ENCODE peak calls at places on chromosomes 6 and 20, in seven cellular contexts. One of them, this sample, is unnamed.

GRCh38 chr20:43955244-43956191 is 40.9 kb downstream of the TOX2 start:
- DNase-seq in left ventricle myocardium inferior: no peak
- DNase-seq in tibial nerve: peak; percentile 16
- DNase-seq in body of pancreas: no peak
- DNase-seq in neural progenitor cell: no peak
- DNase-seq in right lobe of liver: no peak
- DNase-seq in ascending aorta: no peak
- DNase-seq in this sample: no peak

GRCh38 chr6:35305117-35305516 is 7.5 kb downstream of the DEF6 start:
- DNase-seq in left ventricle myocardium inferior: no peak
- DNase-seq in tibial nerve: no peak
- DNase-seq in body of pancreas: no peak
- DNase-seq in neural progenitor cell: no peak
- DNase-seq in right lobe of liver: no peak
- DNase-seq in ascending aorta: no peak
- DNase-seq in this sample: no peak

GRCh38 chr6:18389479-18389878 is 2.3 kb downstream of the RNF144B start:
- DNase-seq in left ventricle myocardium inferior: no peak
- DNase-seq in tibial nerve: no peak
- DNase-seq in body of pancreas: no peak
- DNase-seq in neural progenitor cell: no peak
- DNase-seq in right lobe of liver: no peak
- DNase-seq in ascending aorta: no peak
- DNase-seq in this sample: no peak

GRCh38 chr6:36769161-36769675 is 70.0 kb downstream of the CPNE5 start:
- DNase-seq in left ventricle myocardium inferior: peak; percentile 30
- DNase-seq in tibial nerve: no peak
- DNase-seq in body of pancreas: no peak
- DNase-seq in neural progenitor cell: peak; percentile 34
- DNase-seq in right lobe of liver: no peak
- DNase-seq in ascending aorta: no peak
- DNase-seq in this sample: no peak

GRCh38 chr6:87700351-87700728 is 1.7 kb downstream of the AKIRIN2 start:
- DNase-seq in left ventricle myocardium inferior: no peak
- DNase-seq in tibial nerve: no peak
- DNase-seq in body of pancreas: no peak
- DNase-seq in neural progenitor cell: no peak
- DNase-seq in right lobe of liver: no peak
- DNase-seq in ascending aorta: no peak
- DNase-seq in this sample: no peak

GRCh38 chr20:12825180-12825579 is 183.6 kb upstream of the SPTLC3 start:
- DNase-seq in left ventricle myocardium inferior: no peak
- DNase-seq in tibial nerve: no peak
- DNase-seq in body of pancreas: no peak
- DNase-seq in neural progenitor cell: no peak
- DNase-seq in right lobe of liver: no peak
- DNase-seq in ascending aorta: no peak
- DNase-seq in this sample: no peak

GRCh38 chr6:132053523-132053922 is 102.4 kb upstream of the CCN2 start:
- DNase-seq in left ventricle myocardium inferior: no peak
- DNase-seq in tibial nerve: no peak
- DNase-seq in body of pancreas: no peak
- DNase-seq in neural progenitor cell: no peak
- DNase-seq in right lobe of liver: no peak
- DNase-seq in ascending aorta: no peak
- DNase-seq in this sample: no peak

GRCh38 chr6:68919537-68919936 is 284.5 kb downstream of the ADGRB3 start:
- DNase-seq in left ventricle myocardium inferior: no peak
- DNase-seq in tibial nerve: no peak
- DNase-seq in body of pancreas: no peak
- DNase-seq in neural progenitor cell: no peak
- DNase-seq in right lobe of liver: no peak
- DNase-seq in ascending aorta: no peak
- DNase-seq in this sample: no peak

GRCh38 chr6:26285143-26286134 is 79.6 kb upstream of the BTN3A2 start:
- DNase-seq in left ventricle myocardium inferior: peak; percentile 95
- DNase-seq in tibial nerve: peak; percentile 100
- DNase-seq in body of pancreas: peak; percentile 95
- DNase-seq in neural progenitor cell: peak; percentile 99
- DNase-seq in right lobe of liver: peak; percentile 95
- DNase-seq in ascending aorta: peak; percentile 99
- DNase-seq in this sample: peak; percentile 99

GRCh38 chr6:168385380-168385779 is 55.6 kb upstream of the SMOC2 start:
- DNase-seq in left ventricle myocardium inferior: no peak
- DNase-seq in tibial nerve: no peak
- DNase-seq in body of pancreas: no peak
- DNase-seq in neural progenitor cell: no peak
- DNase-seq in right lobe of liver: no peak
- DNase-seq in ascending aorta: no peak
- DNase-seq in this sample: no peak

GRCh38 chr6:111691345-111692225 is 85.9 kb upstream of the TRAF3IP2 start:
- DNase-seq in left ventricle myocardium inferior: no peak
- DNase-seq in tibial nerve: no peak
- DNase-seq in body of pancreas: no peak
- DNase-seq in neural progenitor cell: no peak
- DNase-seq in right lobe of liver: no peak
- DNase-seq in ascending aorta: no peak
- DNase-seq in this sample: no peak

GRCh38 chr20:36666181-36666740 is 20.3 kb upstream of the SLA2 start:
- DNase-seq in left ventricle myocardium inferior: no peak
- DNase-seq in tibial nerve: no peak
- DNase-seq in body of pancreas: no peak
- DNase-seq in neural progenitor cell: no peak
- DNase-seq in right lobe of liver: no peak
- DNase-seq in ascending aorta: no peak
- DNase-seq in this sample: no peak

GRCh38 chr6:40413231-40413755 is 173.9 kb downstream of the LRFN2 start:
- DNase-seq in left ventricle myocardium inferior: no peak
- DNase-seq in tibial nerve: no peak
- DNase-seq in body of pancreas: no peak
- DNase-seq in neural progenitor cell: no peak
- DNase-seq in right lobe of liver: no peak
- DNase-seq in ascending aorta: no peak
- DNase-seq in this sample: peak; percentile 90

GRCh38 chr20:48846516-48847492 is 19.0 kb upstream of the PREX1 start:
- DNase-seq in left ventricle myocardium inferior: no peak
- DNase-seq in tibial nerve: no peak
- DNase-seq in body of pancreas: no peak
- DNase-seq in neural progenitor cell: peak; percentile 54
- DNase-seq in right lobe of liver: no peak
- DNase-seq in ascending aorta: no peak
- DNase-seq in this sample: no peak

GRCh38 chr6:31640612-31641011 is 11.8 kb downstream of the BAG6 start:
- DNase-seq in left ventricle myocardium inferior: no peak
- DNase-seq in tibial nerve: no peak
- DNase-seq in body of pancreas: no peak
- DNase-seq in neural progenitor cell: no peak
- DNase-seq in right lobe of liver: no peak
- DNase-seq in ascending aorta: no peak
- DNase-seq in this sample: no peak

GRCh38 chr6:31636698-31637596 is 15.5 kb downstream of the BAG6 start:
- DNase-seq in left ventricle myocardium inferior: no peak
- DNase-seq in tibial nerve: no peak
- DNase-seq in body of pancreas: no peak
- DNase-seq in neural progenitor cell: no peak
- DNase-seq in right lobe of liver: no peak
- DNase-seq in ascending aorta: no peak
- DNase-seq in this sample: peak; percentile 76

GRCh38 chr6:31641370-31641769 is 11.1 kb downstream of the BAG6 start:
- DNase-seq in left ventricle myocardium inferior: no peak
- DNase-seq in tibial nerve: no peak
- DNase-seq in body of pancreas: no peak
- DNase-seq in neural progenitor cell: no peak
- DNase-seq in right lobe of liver: no peak
- DNase-seq in ascending aorta: no peak
- DNase-seq in this sample: no peak

GRCh38 chr6:31639043-31639442 is 13.4 kb downstream of the BAG6 start:
- DNase-seq in left ventricle myocardium inferior: no peak
- DNase-seq in tibial nerve: no peak
- DNase-seq in body of pancreas: no peak
- DNase-seq in neural progenitor cell: no peak
- DNase-seq in right lobe of liver: no peak
- DNase-seq in ascending aorta: no peak
- DNase-seq in this sample: no peak

GRCh38 chr6:31639449-31639861 is 13.0 kb downstream of the BAG6 start:
- DNase-seq in left ventricle myocardium inferior: no peak
- DNase-seq in tibial nerve: no peak
- DNase-seq in body of pancreas: no peak
- DNase-seq in neural progenitor cell: no peak
- DNase-seq in right lobe of liver: no peak
- DNase-seq in ascending aorta: no peak
- DNase-seq in this sample: no peak
- H3K27ac ChIP-seq in left ventricle myocardium inferior: no peak overlapping the region
- H3K27ac ChIP-seq in tibial nerve: no peak overlapping the region
- H3K27ac ChIP-seq in body of pancreas: no peak overlapping the region
- H3K27ac ChIP-seq in neural progenitor cell: no peak overlapping the region
- H3K27ac ChIP-seq in right lobe of liver: no peak overlapping the region
- H3K27ac ChIP-seq in ascending aorta: no peak overlapping the region
- H3K27ac ChIP-seq in this sample: no peak overlapping the region

DNA sequence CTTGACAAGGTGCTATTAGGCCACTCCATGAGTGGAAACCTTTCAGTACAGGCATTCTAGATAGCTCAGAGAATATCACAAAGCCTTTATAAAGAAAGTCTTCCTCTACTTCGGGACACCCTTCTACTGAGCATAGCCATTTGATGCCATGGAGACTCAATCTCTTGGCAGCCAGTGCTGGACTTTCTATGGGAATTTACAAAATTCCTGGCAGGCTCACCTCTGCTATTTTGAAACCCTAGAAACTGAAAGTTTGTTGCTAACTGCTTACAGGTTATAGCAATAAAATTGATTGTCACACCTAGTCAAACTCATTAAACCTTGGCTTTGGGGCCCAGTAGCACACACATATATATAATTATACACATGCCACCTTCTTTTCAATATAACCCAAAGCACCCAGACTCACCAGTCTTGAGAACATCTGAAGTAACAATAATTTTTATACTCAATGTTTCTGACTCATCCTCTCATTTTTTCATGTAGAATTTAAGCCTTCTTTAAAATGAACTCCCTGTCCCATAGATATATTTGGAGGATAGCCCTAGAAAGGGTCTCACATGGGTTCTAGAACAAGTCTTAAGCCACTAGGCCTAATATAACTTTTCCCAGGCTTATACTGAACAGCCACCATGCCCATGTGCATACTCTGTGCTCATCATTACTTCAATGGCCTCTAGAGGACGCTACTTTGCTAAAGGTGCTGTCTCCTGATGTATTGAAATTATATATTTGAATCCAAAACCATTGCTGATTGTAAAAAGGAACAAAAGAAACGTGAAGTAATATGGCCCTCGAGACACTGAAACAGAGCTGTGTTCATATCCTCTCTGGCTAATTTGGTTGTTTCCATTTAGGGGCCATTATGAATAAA is 368.1 kb upstream of the MARCKS start:
- DNase-seq in left ventricle myocardium inferior: no peak
- DNase-seq in tibial nerve: no peak
- DNase-seq in body of pancreas: no peak
- DNase-seq in neural progenitor cell: peak; percentile 32
- DNase-seq in right lobe of liver: no peak
- DNase-seq in ascending aorta: no peak
- DNase-seq in this sample: no peak
- TF ChIP-seq CTCF in left ventricle myocardium inferior: no peak
- TF ChIP-seq CTCF in tibial nerve: no peak
- TF ChIP-seq CTCF in body of pancreas: no peak
- TF ChIP-seq CTCF in neural progenitor cell: peak; percentile 71
- TF ChIP-seq CTCF in right lobe of liver: no peak
- TF ChIP-seq CTCF in ascending aorta: no peak
- TF ChIP-seq CTCF in this sample: no peak

GRCh38 chr6:402901-403658 is 11.5 kb downstream of the IRF4 start:
- DNase-seq in left ventricle myocardium inferior: no peak
- DNase-seq in tibial nerve: no peak
- DNase-seq in body of pancreas: no peak
- DNase-seq in neural progenitor cell: no peak
- DNase-seq in right lobe of liver: no peak
- DNase-seq in ascending aorta: no peak
- DNase-seq in this sample: no peak

GRCh38 chr6:401239-401993 is 9.9 kb downstream of the IRF4 start:
- DNase-seq in left ventricle myocardium inferior: no peak
- DNase-seq in tibial nerve: no peak
- DNase-seq in body of pancreas: no peak
- DNase-seq in neural progenitor cell: no peak
- DNase-seq in right lobe of liver: no peak
- DNase-seq in ascending aorta: no peak
- DNase-seq in this sample: peak; percentile 60

GRCh38 chr6:404685-405423 is 13.3 kb downstream of the IRF4 start:
- DNase-seq in left ventricle myocardium inferior: no peak
- DNase-seq in tibial nerve: no peak
- DNase-seq in body of pancreas: no peak
- DNase-seq in neural progenitor cell: no peak
- DNase-seq in right lobe of liver: no peak
- DNase-seq in ascending aorta: no peak
- DNase-seq in this sample: no peak

GRCh38 chr6:401994-402640 is 10.6 kb downstream of the IRF4 start:
- DNase-seq in left ventricle myocardium inferior: no peak
- DNase-seq in tibial nerve: no peak
- DNase-seq in body of pancreas: no peak
- DNase-seq in neural progenitor cell: no peak
- DNase-seq in right lobe of liver: no peak
- DNase-seq in ascending aorta: no peak
- DNase-seq in this sample: peak; percentile 52

GRCh38 chr6:403659-404655 is 12.4 kb downstream of the IRF4 start:
- DNase-seq in left ventricle myocardium inferior: no peak
- DNase-seq in tibial nerve: no peak
- DNase-seq in body of pancreas: no peak
- DNase-seq in neural progenitor cell: no peak
- DNase-seq in right lobe of liver: no peak
- DNase-seq in ascending aorta: no peak
- DNase-seq in this sample: no peak
- H3K27ac ChIP-seq in left ventricle myocardium inferior: no peak overlapping the region
- H3K27ac ChIP-seq in tibial nerve: no peak overlapping the region
- H3K27ac ChIP-seq in body of pancreas: no peak overlapping the region
- H3K27ac ChIP-seq in neural progenitor cell: no peak overlapping the region
- H3K27ac ChIP-seq in right lobe of liver: no peak overlapping the region
- H3K27ac ChIP-seq in ascending aorta: no peak overlapping the region
- H3K27ac ChIP-seq in this sample: no peak overlapping the region

DNA sequence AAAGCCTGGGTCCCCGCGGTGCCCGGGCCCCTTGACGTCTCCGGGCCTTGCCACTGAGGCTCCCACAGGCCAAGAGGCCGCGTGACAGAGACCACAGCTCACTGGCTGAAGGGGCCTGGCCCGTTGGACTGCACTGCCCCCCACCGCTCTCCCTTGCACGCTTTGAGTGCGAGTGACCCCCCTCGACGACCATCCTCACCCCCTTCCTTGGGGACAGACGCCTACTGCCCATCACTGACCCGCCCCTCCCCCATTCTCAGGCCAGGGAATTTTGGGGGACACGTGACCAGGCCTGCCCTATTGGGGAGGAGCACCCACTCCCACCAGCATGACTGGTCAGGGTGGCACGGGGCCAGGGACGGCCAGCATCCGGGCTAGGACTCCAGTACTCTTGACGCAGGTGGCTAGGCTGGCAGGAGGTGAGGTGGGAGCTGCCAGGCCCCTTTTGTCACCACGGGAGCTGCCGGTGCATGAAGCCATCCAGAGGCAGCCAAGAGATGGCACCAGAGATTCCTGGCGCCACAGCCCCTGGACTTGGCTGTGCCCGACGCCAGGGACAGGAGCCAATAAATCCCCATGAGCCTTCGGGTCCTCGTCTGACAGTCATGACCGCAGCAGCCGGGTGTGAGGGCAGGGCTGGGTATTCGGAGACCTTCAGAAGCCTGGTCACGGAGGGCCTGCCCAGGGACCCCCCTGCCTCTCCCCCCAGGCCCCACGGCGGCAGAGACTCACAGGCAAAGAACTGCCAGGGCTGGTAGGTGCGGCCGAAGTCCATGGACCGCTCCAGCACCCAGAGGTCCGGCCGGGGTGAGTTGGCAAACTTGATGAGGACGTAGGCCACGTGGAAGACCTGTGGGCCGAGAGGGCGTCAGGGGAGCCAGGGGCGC is 14.5 kb downstream of the LAMA5 start:
- DNase-seq in left ventricle myocardium inferior: peak; percentile 88
- DNase-seq in tibial nerve: no peak
- DNase-seq in body of pancreas: no peak
- DNase-seq in neural progenitor cell: no peak
- DNase-seq in right lobe of liver: peak; percentile 82
- DNase-seq in ascending aorta: peak; percentile 94
- DNase-seq in this sample: no peak
- TF ChIP-seq CTCF in left ventricle myocardium inferior: peak; percentile 28
- TF ChIP-seq CTCF in tibial nerve: peak; percentile 64
- TF ChIP-seq CTCF in body of pancreas: no peak
- TF ChIP-seq CTCF in neural progenitor cell: no peak
- TF ChIP-seq CTCF in right lobe of liver: peak; percentile 38
- TF ChIP-seq CTCF in ascending aorta: peak; percentile 61
- TF ChIP-seq CTCF in this sample: peak; percentile 28

This sample was measured in kidney.